ENCODE peak calls at places on chromosomes 1 and 21, in four cellular contexts. M, X, A and F are unnamed samples.
A peak's percentile ranks its signal among the peaks of the same experiment; 100 is the strongest.

GRCh38 chr1:64162151-64162550 is 41.3 kb upstream of the UBE2U start:
- DNase-seq in M (no peak), X (no peak), A (no peak), F (no peak)

GRCh38 chr1:205354259-205354904 is 2.3 kb downstream of the KLHDC8A start:
- DNase-seq in M (peak; percentile 11), X (no peak), A (peak; percentile 59), F (peak; percentile 70)

GRCh38 chr1:165954940-165955339 is 127.5 kb downstream of the UCK2 start:
- DNase-seq in M (no peak), X (no peak), A (peak; percentile 36), F (no peak)

GRCh38 chr1:23424171-23424959 is at the start of gene TCEA3:
- DNase-seq in M (no peak), X (peak; percentile 66), A (peak; percentile 70), F (peak; percentile 28)

GRCh38 chr1:184002071-184002470 is 35.5 kb downstream of the COLGALT2 start:
- DNase-seq in M (no peak), X (no peak), A (peak; percentile 49), F (no peak)

GRCh38 chr21:46060596-46061061 is 37.3 kb upstream of the COL6A2 start:
- DNase-seq in M (no peak), X (peak; percentile 70), A (peak; percentile 82), F (no peak)

GRCh38 chr1:93839307-93839706 is 39.7 kb downstream of the DNTTIP2 start:
- DNase-seq in M (no peak), X (no peak), A (no peak), F (no peak)

GRCh38 chr21:28078126-28078525 is 914.6 kb downstream of the LTN1 start:
- DNase-seq in M (no peak), X (no peak), A (no peak), F (no peak)

GRCh38 chr21:32102426-32102825 is 176.4 kb downstream of the MIS18A start:
- DNase-seq in M (no peak), X (no peak), A (no peak), F (no peak)

GRCh38 chr1:213541641-213542040 is 446.1 kb upstream of the PROX1 start:
- DNase-seq in M (no peak), X (no peak), A (no peak), F (no peak)

GRCh38 chr21:40923361-40923760 is 76.4 kb upstream of the DSCAM start:
- DNase-seq in M (no peak), X (no peak), A (no peak), F (no peak)

GRCh38 chr1:244349581-244350001 is 102.1 kb downstream of the ADSS2 start:
- DNase-seq in M (no peak), X (no peak), A (no peak), F (no peak)
- H3K4me1 ChIP-seq in M (no peaks in the 10 kb centered on the region), X (peaks cover 7% of the 10 kb centered on the region), A (no peaks in the 10 kb centered on the region), F (no peaks in the 10 kb centered on the region)

GRCh38 chr1:90835172-90835660 is 118.1 kb upstream of the BARHL2 start:
- DNase-seq in M (no peak), X (no peak), A (no peak), F (peak; percentile 7)

GRCh38 chr1:90834354-90835171 is 117.5 kb upstream of the BARHL2 start:
- DNase-seq in M (no peak), X (no peak), A (no peak), F (no peak)

GRCh38 chr1:90835661-90836344 is 118.7 kb upstream of the BARHL2 start:
- DNase-seq in M (no peak), X (peak; percentile 20), A (no peak), F (no peak)

GRCh38 chr1:90833497-90834087 is 116.5 kb upstream of the BARHL2 start:
- DNase-seq in M (no peak), X (no peak), A (no peak), F (no peak)

DNA sequence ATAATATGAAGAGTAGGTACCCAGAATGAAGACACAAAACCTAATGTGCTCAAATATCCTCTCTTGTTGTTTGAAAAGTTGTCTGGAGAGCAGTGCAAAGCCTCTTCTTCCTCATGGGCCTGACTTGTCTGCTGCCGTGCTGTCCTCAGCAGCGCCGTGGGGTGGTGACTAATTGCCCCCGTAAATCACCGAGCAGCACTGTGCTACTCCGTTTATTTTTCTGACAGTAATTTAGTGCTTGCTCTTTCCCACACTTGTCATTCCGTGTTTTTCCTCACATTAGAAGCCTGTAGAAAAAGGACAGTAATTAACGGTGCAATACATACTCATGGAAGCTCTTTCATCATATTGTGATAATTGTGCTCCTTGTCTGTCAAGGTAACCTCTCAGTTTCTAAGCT is 114.8 kb upstream of the BARHL2 start:
- DNase-seq in M (no peak), X (no peak), A (no peak), F (no peak)
- H3K27me3 ChIP-seq in M (peaks cover 40% of the 10 kb centered on the region), X (peaks cover 45% of the 10 kb centered on the region), A (peaks cover 37% of the 10 kb centered on the region), F (peaks cover 63% of the 10 kb centered on the region)

GRCh38 chr1:13754510-13755103 is 54.6 kb downstream of the PRDM2 start:
- DNase-seq in M (no peak), X (no peak), A (no peak), F (no peak)
- H3K4me1 ChIP-seq in M (peaks cover 47% of the 10 kb centered on the region), X (peaks cover 96% of the 10 kb centered on the region), A (peaks cover 62% of the 10 kb centered on the region), F (peaks cover 92% of the 10 kb centered on the region)

DNA sequence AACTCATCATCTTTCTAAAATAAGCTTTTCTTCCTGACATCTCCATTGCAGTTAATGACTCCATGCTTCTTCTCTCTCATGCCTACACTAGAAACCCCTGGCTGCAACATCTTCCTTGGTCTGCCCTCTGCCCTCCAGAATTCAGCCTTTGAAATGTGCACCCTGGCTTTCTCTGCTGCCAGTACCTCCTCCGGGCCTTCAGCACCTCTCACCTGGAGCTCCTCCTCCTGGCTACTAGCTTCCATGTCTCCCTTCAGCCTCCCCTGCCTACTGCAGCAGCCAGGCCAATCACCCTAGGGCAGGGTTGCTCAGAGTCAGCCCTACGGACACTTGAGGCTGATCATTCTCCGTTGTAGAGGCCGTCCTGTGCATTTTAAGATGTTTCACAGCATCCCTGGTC is 18.3 kb downstream of the SUSD4 start:
- DNase-seq in M (no peak), X (no peak), A (no peak), F (no peak)
- H3K27me3 ChIP-seq in M (no peaks in the 10 kb centered on the region), X (no peaks in the 10 kb centered on the region), A (no peaks in the 10 kb centered on the region), F (no peaks in the 10 kb centered on the region)

DNA sequence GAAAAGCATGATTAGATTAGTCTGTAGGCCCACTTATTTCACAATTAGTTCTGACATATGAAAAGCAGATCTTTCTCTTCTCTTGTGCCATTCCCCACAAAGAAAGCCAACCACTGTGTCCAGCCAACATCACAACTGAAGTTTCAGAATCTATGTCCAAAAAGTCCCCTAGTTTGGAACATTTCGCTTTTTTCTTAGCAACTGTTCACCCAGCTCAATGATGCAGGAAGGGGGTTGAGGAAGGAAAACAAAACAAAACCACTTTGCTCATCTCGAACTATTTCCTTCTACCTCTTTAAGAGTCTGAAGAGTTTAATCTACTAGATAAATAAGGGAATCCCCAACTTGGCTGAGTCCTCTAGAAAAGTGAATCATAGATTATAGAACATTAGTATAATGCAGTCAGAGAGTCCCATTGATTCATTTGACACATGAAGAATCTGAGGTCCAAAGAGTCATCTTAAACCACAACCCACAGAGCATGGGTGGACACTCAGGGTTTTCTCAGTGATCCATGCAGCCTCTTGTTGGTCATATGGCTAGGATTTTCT is 159.3 kb upstream of the SGIP1 start:
- DNase-seq in M (no peak), X (no peak), A (no peak), F (peak; percentile 52)
- H3K4me1 ChIP-seq in M (peaks cover 51% of the 10 kb centered on the region), X (peaks cover 31% of the 10 kb centered on the region), A (peaks cover 11% of the 10 kb centered on the region), F (peaks cover 69% of the 10 kb centered on the region)

GRCh38 chr1:3430406-3430805 is 24.1 kb upstream of the ARHGEF16 start:
- DNase-seq in M (no peak), X (peak; percentile 9), A (no peak), F (no peak)

GRCh38 chr1:3429320-3429719 is 25.1 kb upstream of the ARHGEF16 start:
- DNase-seq in M (no peak), X (peak; percentile 1), A (no peak), F (no peak)

GRCh38 chr1:3427711-3428704 is 26.5 kb upstream of the ARHGEF16 start:
- DNase-seq in M (no peak), X (peak; percentile 12), A (no peak), F (no peak)

GRCh38 chr1:3429766-3430165 is 24.7 kb upstream of the ARHGEF16 start:
- DNase-seq in M (no peak), X (peak; percentile 4), A (no peak), F (no peak)

DNA sequence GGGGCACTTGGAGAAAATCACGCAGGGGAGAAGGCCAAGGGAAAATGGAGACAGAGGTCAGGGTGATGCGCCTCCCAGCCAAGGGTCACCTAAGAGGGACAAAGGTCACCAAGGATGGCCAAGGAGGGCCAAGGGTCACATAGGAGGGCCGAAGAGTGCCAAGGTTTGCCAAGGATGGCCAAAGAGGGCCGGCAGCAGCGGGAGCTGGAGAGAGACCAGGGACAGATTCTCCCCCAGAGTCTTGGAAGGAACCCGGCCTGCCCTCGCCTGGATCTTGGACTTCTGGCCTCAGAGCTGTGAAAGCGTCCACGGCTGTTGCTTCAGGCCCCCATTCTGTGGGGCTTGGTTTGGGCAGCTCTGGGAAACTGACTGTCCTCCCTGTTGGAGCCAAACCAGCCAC is 25.6 kb upstream of the ARHGEF16 start:
- DNase-seq in M (no peak), X (peak; percentile 6), A (no peak), F (no peak)
- H3K27me3 ChIP-seq in M (peaks cover 4% of the 10 kb centered on the region), X (no peaks in the 10 kb centered on the region), A (no peaks in the 10 kb centered on the region), F (no peaks in the 10 kb centered on the region)

DNA sequence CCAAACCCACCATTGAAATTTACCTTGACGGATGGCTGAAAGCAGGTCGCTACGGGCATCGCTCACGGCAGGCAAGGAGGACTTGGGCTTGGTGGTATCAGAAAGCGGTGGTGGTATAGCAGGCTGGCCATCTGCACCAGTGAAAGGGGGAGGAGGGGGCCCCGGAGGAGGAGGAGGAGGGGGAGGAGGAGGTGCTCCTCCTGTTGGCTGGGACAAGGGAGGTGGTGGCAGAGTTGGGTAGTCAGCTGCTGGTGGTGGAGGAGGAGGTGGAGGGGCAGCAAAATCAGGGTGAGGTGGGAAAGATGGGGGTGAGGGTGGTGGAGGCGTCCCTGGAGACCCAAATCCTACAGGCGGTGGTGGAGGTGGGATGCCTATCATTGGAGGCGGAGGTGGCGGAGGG is 17.2 kb downstream of the GPR3 start:
- DNase-seq in M (no peak), X (no peak), A (no peak), F (no peak)
- H3K4me1 ChIP-seq in M (no peaks in the 10 kb centered on the region), X (peaks cover 41% of the 10 kb centered on the region), A (peaks cover 34% of the 10 kb centered on the region), F (no peaks in the 10 kb centered on the region)

DNA sequence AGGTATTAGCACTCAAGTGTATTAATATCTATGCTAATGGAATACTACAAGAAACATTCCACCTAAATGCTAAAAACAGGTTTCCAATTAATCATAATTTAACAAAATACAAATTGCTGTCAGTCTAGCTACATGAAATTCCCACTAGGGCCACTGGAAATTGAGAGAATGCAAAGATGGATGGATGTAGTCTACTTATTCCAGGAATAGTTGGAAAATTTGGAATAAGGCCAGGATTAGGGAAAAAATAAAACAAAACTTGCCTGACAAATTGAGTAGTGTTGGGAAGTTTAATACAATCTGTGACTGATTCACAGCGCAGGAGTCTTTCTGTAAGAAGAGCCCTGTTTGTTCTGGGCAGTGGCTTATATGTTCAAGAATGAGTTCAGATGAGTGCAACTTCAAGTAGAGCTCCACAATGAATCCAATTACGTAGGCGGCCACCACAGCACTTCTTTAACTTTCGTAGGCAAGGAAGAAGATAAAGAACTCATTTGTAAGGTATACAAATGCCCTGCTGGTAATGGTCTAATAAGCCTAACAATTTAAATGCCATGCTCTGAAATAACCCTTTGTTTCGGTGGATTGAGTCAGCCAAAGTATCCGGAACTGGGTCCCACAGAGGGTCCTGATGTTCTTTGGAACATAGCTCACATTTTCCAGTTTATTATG is 47.1 kb upstream of the KCNE1 start:
- DNase-seq in M (no peak), X (no peak), A (no peak), F (no peak)
- H3K27me3 ChIP-seq in M (no peaks in the 10 kb centered on the region), X (no peaks in the 10 kb centered on the region), A (no peaks in the 10 kb centered on the region), F (no peaks in the 10 kb centered on the region)